ENCODE peak calls at places on chromosomes 13 and 19, in four cellular contexts. V, Y, S and Q are unnamed samples.

GRCh38 chr13:83819611-83820010 is 62.7 kb downstream of the SLITRK1 start:
- DNase-seq in V (no peak), Y (no peak), S (peak), Q (no peak)

GRCh38 chr19:43555185-43555770 is 20.0 kb downstream of the XRCC1 start:
- DNase-seq in S (peak), V (peak), Y (peak), Q (peak)

GRCh38 chr13:106597190-106597589 is 29.3 kb upstream of the ARGLU1 start:
- DNase-seq in S (peak), V (peak), Y (no peak), Q (no peak)

GRCh38 chr13:44763604-44764311 is 187.6 kb upstream of the TSC22D1 start:
- DNase-seq in V (peak), S (no peak), Y (no peak), Q (no peak)

GRCh38 chr19:44814517-44814916 is 5.6 kb downstream of the BCAM start:
- DNase-seq in S (no peak), V (no peak), Y (no peak), Q (no peak)

GRCh38 chr19:43483281-43483680 is 17.9 kb upstream of the LYPD3 start:
- DNase-seq in V (no peak), S (no peak), Y (no peak), Q (no peak)

GRCh38 chr19:7894612-7895309 is 6.5 kb downstream of the LRRC8E start:
- DNase-seq in S (no peak), Y (no peak), V (peak), Q (no peak)

GRCh38 chr19:51020988-51021651 is 1.6 kb upstream of the KLK10 start:
- DNase-seq in V (peak), S (peak), Y (peak), Q (no peak)

GRCh38 chr19:45117167-45117594 is 24.2 kb downstream of the PPP1R37 start:
- DNase-seq in S (peak), Y (peak), V (no peak), Q (no peak)

GRCh38 chr13:24134772-24135171 is 25.7 kb upstream of the SPATA13 start:
- DNase-seq in S (peak), Y (no peak), V (no peak), Q (no peak)

GRCh38 chr19:54674021-54674617 is 11.3 kb downstream of the LILRB4 start:
- DNase-seq in S (peak), V (no peak), Y (no peak), Q (no peak)

GRCh38 chr19:38676878-38677646 is 29.6 kb downstream of the ACTN4 start:
- DNase-seq in S (no peak), Y (no peak), V (no peak), Q (no peak)

GRCh38 chr19:33382006-33382405 is 8.5 kb downstream of the CEBPG start:
- DNase-seq in V (no peak), Y (no peak), S (no peak), Q (no peak)

GRCh38 chr13:20073775-20074174 is 87.1 kb downstream of the GJA3 start:
- DNase-seq in Y (no peak), S (no peak), V (no peak), Q (peak)

GRCh38 chr13:42574435-42575311 is 721 bp downstream of the TNFSF11 start:
- DNase-seq in S (peak), V (no peak), Y (peak), Q (no peak)

GRCh38 chr19:55256562-55257460 is 2.0 kb downstream of the PPP6R1 start:
- DNase-seq in Y (no peak), S (peak), V (no peak), Q (no peak)

GRCh38 chr13:40190656-40191100 is 475.8 kb downstream of the FOXO1 start:
- DNase-seq in Y (no peak), S (peak), V (peak), Q (peak)

GRCh38 chr19:17719730-17720486 is 628 bp downstream of the MAP1S start:
- DNase-seq in V (peak), Y (peak), S (peak), Q (peak)
- H3K27ac ChIP-seq in V (peak), Y (no peak), S (peak), Q (peak)

GRCh38 chr19:56566904-56567273 is 379 bp upstream of the ZNF470 start:
- DNase-seq in V (peak), S (peak), Y (no peak), Q (peak)
- H3K27ac ChIP-seq in V (peak), S (peak), Y (no peak), Q (peak)

GRCh38 chr13:74202129-74202528 is 67.9 kb upstream of the KLF12 start:
- DNase-seq in Y (no peak), S (no peak), V (no peak), Q (no peak)

GRCh38 chr13:74201530-74201929 is 67.3 kb upstream of the KLF12 start:
- DNase-seq in S (no peak), V (no peak), Y (no peak), Q (no peak)

GRCh38 chr13:74204606-74205312 is 70.6 kb upstream of the KLF12 start:
- DNase-seq in S (peak), V (no peak), Y (no peak), Q (no peak)

GRCh38 chr13:74205313-74205690 is 71.1 kb upstream of the KLF12 start:
- DNase-seq in V (no peak), S (no peak), Y (no peak), Q (no peak)

GRCh38 chr13:74203576-74203975 is 69.4 kb upstream of the KLF12 start:
- DNase-seq in Y (no peak), S (peak), V (no peak), Q (no peak)
- H3K27ac ChIP-seq in Y (no peak), S (no peak), V (no peak), Q (no peak)

DNA sequence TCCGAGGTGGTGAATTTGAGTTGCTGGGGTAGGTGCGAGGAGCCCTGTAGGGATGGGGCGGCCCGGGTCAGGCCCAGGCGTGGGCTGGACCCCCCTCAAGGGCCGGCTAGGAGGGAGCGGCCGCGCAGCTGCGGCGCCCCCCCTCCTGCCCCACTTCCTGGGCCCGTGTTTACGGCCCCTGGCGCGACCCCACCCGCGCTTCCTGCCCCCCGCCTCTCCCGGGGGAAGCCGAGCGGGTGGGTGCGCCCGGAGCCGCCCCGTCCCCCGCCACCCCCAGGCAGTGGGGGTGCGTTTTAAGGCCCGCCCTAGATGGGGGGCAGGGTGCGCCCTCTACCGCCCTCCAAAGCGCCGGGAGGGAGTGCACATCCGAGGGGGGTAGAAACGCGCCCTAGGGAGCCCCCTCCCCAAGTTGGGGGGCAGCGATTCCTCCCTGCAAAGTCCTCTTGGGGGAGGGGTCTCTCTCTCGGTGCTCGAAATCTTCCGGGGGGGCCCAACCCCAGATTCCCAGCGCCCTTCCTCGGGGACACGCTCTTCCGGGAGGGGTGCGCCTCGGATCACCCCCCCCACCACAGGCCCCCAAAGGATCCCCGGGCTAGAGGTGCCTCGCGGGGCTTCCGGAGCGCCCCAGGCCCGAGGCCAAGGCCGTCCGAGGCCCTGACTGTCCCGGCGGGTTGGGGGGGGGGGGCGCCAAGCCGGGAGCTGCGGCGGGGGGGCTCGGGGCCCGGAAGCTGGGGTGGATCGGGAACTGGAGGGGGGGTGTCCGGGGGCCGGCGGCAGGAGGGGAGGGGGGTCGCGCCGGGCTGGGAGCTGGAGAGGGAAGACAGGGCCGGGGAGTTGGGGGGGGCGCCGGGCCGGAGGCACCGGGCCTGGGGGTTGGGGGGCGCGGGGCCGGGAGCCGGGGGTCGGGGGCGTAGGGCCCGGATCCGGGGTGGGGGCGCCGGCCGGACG is 807 bp downstream of the TLE5 start:
- DNase-seq in S (peak), Y (no peak), V (peak), Q (peak)
- H3K27ac ChIP-seq in S (peak), Y (no peak), V (peak), Q (peak)